ENCODE peak calls at places on chromosome 14, in ten cellular contexts. R is left colon; E is occipital lobe; T is ACHN; I is activated gamma-delta T cell treated with Interleukin-2 at 50 U/mL for 16 hours; C is GM12865; Z is choroid plexus epithelial cell; M is tibial artery; Y is smooth muscle cell of the brain vasculature; O is stimulated activated CD8-positive, alpha-beta memory T cell treated with anti-CD3 and anti-CD28 coated beads, Interleukin-7, amount 100 ng/mL, for 1 hour. N is an unnamed sample.

GRCh38 chr14:52352546-52352945 is 38.4 kb downstream of the PTGER2 start:
- DNase-seq in R (no peak), E (no peak), T (no peak), I (no peak), C (no peak), Z (no peak), M (no peak), Y (no peak), O (no peak), N (no peak)

GRCh38 chr14:77052281-77053044 is 24.0 kb upstream of the IRF2BPL start:
- DNase-seq in R (peak; percentile 54), E (no peak), T (no peak), I (no peak), C (no peak), Z (no peak), M (no peak), Y (no peak), O (no peak), N (no peak)

GRCh38 chr14:41785696-41786095 is 179.0 kb downstream of the LRFN5 start:
- DNase-seq in R (no peak), E (no peak), T (peak; percentile 7), I (no peak), C (no peak), Z (peak; percentile 7), M (no peak), Y (no peak), O (no peak), N (no peak)

GRCh38 chr14:72621387-72622065 is 272.4 kb downstream of the DPF3 start:
- DNase-seq in R (no peak), E (no peak), T (no peak), I (no peak), C (no peak), Z (no peak), M (no peak), Y (no peak), O (no peak), N (no peak)

GRCh38 chr14:63952933-63953437 is 100.2 kb downstream of the SYNE2 start:
- DNase-seq in R (no peak), E (no peak), T (no peak), I (no peak), C (no peak), Z (no peak), M (no peak), Y (no peak), O (no peak), N (no peak)

GRCh38 chr14:63573579-63573978 is 30.4 kb upstream of the PPP2R5E start:
- DNase-seq in R (no peak), E (no peak), T (no peak), I (no peak), C (no peak), Z (peak; percentile 33), M (no peak), Y (no peak), O (no peak), N (peak; percentile 39)

GRCh38 chr14:91186515-91187066 is 57.9 kb downstream of the GPR68 start:
- DNase-seq in R (no peak), E (no peak), T (no peak), I (no peak), C (no peak), Z (no peak), M (no peak), Y (no peak), O (no peak), N (no peak)

GRCh38 chr14:102451064-102451352 is 58.6 kb downstream of the ANKRD9 start:
- DNase-seq in R (no peak), E (no peak), T (no peak), I (no peak), C (no peak), Z (no peak), M (no peak), Y (no peak), O (no peak), N (no peak)

GRCh38 chr14:26286806-26287205 is 311.0 kb downstream of the NOVA1 start:
- DNase-seq in R (no peak), E (no peak), T (no peak), I (no peak), C (no peak), Z (peak; percentile 5), M (no peak), Y (no peak), O (no peak), N (no peak)

GRCh38 chr14:34063470-34064164 is 112.7 kb upstream of the EGLN3 start:
- DNase-seq in R (no peak), E (no peak), T (no peak), I (no peak), C (no peak), Z (no peak), M (no peak), Y (no peak), O (no peak), N (no peak)

GRCh38 chr14:102928412-102929348 is 6.2 kb downstream of the AMN start:
- DNase-seq in R (peak; percentile 96), E (no peak), T (no peak), I (peak; percentile 78), C (peak; percentile 84), Z (peak; percentile 39), M (peak; percentile 34), Y (no peak), O (peak; percentile 56), N (no peak)

GRCh38 chr14:100438678-100439592 is 115.8 kb downstream of the SLC25A47 start:
- DNase-seq in R (peak; percentile 82), E (peak; percentile 58), T (peak; percentile 69), I (peak; percentile 31), C (no peak), Z (peak; percentile 68), M (no peak), Y (no peak), O (no peak), N (peak; percentile 93)

GRCh38 chr14:27148143-27148542 is 550.3 kb upstream of the NOVA1 start:
- DNase-seq in R (no peak), E (no peak), T (no peak), I (no peak), C (no peak), Z (no peak), M (no peak), Y (no peak), O (no peak), N (no peak)

GRCh38 chr14:24067133-24068082 is 4.0 kb upstream of the CPNE6 start:
- DNase-seq in R (peak; percentile 16), E (no peak), T (no peak), I (no peak), C (no peak), Z (no peak), M (no peak), Y (no peak), O (no peak), N (no peak)

GRCh38 chr14:33737446-33737845 is 213.4 kb downstream of the EGLN3 start:
- DNase-seq in R (no peak), E (no peak), T (no peak), I (no peak), C (no peak), Z (no peak), M (no peak), Y (no peak), O (no peak), N (peak; percentile 48)

GRCh38 chr14:32225378-32225920 is 22.4 kb upstream of the RNU6-8 start:
- DNase-seq in R (no peak), E (no peak), T (no peak), I (no peak), C (no peak), Z (no peak), M (no peak), Y (no peak), O (no peak), N (no peak)

GRCh38 chr14:92039073-92039719 is 663 bp downstream of the TRIP11 start:
- DNase-seq in R (no peak), E (peak; percentile 58), T (peak; percentile 65), I (no peak), C (peak; percentile 45), Z (peak; percentile 86), M (peak; percentile 30), Y (peak; percentile 15), O (no peak), N (peak; percentile 57)

GRCh38 chr14:78530078-78530477 is 359.9 kb downstream of the NRXN3 start:
- DNase-seq in R (peak; percentile 6), E (no peak), T (peak; percentile 49), I (no peak), C (peak; percentile 48), Z (peak; percentile 13), M (no peak), Y (no peak), O (no peak), N (no peak)

GRCh38 chr14:98651042-98651441 is 621.0 kb downstream of the BCL11B start:
- DNase-seq in R (no peak), E (no peak), T (no peak), I (no peak), C (no peak), Z (no peak), M (no peak), Y (no peak), O (no peak), N (no peak)

GRCh38 chr14:76908834-76909233 is 82.6 kb downstream of the LRRC74A start:
- DNase-seq in R (no peak), E (no peak), T (no peak), I (peak; percentile 37), C (peak; percentile 79), Z (no peak), M (no peak), Y (no peak), O (no peak), N (no peak)

GRCh38 chr14:23482814-23483128 is 13.3 kb downstream of the NGDN start:
- DNase-seq in R (no peak), E (no peak), T (no peak), I (no peak), C (no peak), Z (no peak), M (no peak), Y (no peak), O (no peak), N (no peak)

GRCh38 chr14:61374284-61374683 is 52.9 kb downstream of the PRKCH start:
- DNase-seq in R (no peak), E (no peak), T (no peak), I (no peak), C (no peak), Z (no peak), M (no peak), Y (no peak), O (no peak), N (no peak)

GRCh38 chr14:68862954-68863594 is 70.2 kb upstream of the ZFP36L1 start:
- DNase-seq in R (peak; percentile 89), E (peak; percentile 58), T (peak; percentile 83), I (peak; percentile 63), C (peak; percentile 76), Z (peak; percentile 87), M (peak; percentile 77), Y (peak; percentile 62), O (peak; percentile 38), N (peak; percentile 50)

GRCh38 chr14:64191756-64192155 is 102.4 kb downstream of the ESR2 start:
- DNase-seq in R (no peak), E (no peak), T (peak; percentile 33), I (no peak), C (no peak), Z (peak; percentile 89), M (no peak), Y (no peak), O (no peak), N (peak; percentile 16)

GRCh38 chr14:31510222-31510621 is 22.4 kb upstream of the GPR33 start:
- DNase-seq in R (no peak), E (no peak), T (peak; percentile 27), I (no peak), C (peak; percentile 6), Z (peak; percentile 43), M (no peak), Y (no peak), O (no peak), N (no peak)

GRCh38 chr14:71726639-71727085 is 205.6 kb upstream of the RGS6 start:
- DNase-seq in R (no peak), E (no peak), T (no peak), I (no peak), C (no peak), Z (no peak), M (no peak), Y (no peak), O (no peak), N (no peak)

GRCh38 chr14:54622189-54622958 is 55.4 kb downstream of the SAMD4A start:
- DNase-seq in R (no peak), E (no peak), T (no peak), I (no peak), C (peak; percentile 81), Z (no peak), M (no peak), Y (no peak), O (no peak), N (no peak)

GRCh38 chr14:31435276-31435675 is 14.9 kb upstream of the HEATR5A start:
- DNase-seq in R (no peak), E (no peak), T (no peak), I (no peak), C (no peak), Z (peak; percentile 57), M (no peak), Y (no peak), O (no peak), N (no peak)